ENCODE peak calls at places on chromosomes 7 and 10, in four cellular contexts. One of them, this sample, is unnamed.

GRCh38 chr7:122145937-122146336 is 1.9 kb upstream of the AASS start:
- DNase-seq in GM12892: no peak
- DNase-seq in activated CD4-positive, alpha-beta T cell treated with anti-CD3 and anti-CD28 coated beads, Interleukin-2, amount 10 ng/mL, durations not matched to agents 7 days and 5 days: no peak
- DNase-seq in Calu3: no peak
- DNase-seq in this sample: no peak

GRCh38 chr10:20624642-20625041 is 272.5 kb downstream of the NEBL start:
- DNase-seq in GM12892: no peak
- DNase-seq in activated CD4-positive, alpha-beta T cell treated with anti-CD3 and anti-CD28 coated beads, Interleukin-2, amount 10 ng/mL, durations not matched to agents 7 days and 5 days: no peak
- DNase-seq in Calu3: no peak
- DNase-seq in this sample: no peak

GRCh38 chr7:106570948-106571418 is 90.0 kb downstream of the CCDC71L start:
- DNase-seq in GM12892: no peak
- DNase-seq in activated CD4-positive, alpha-beta T cell treated with anti-CD3 and anti-CD28 coated beads, Interleukin-2, amount 10 ng/mL, durations not matched to agents 7 days and 5 days: no peak
- DNase-seq in Calu3: no peak
- DNase-seq in this sample: no peak

GRCh38 chr7:96700516-96700915 is 9.1 kb downstream of the SEM1 start:
- DNase-seq in GM12892: no peak
- DNase-seq in activated CD4-positive, alpha-beta T cell treated with anti-CD3 and anti-CD28 coated beads, Interleukin-2, amount 10 ng/mL, durations not matched to agents 7 days and 5 days: no peak
- DNase-seq in Calu3: no peak
- DNase-seq in this sample: no peak

GRCh38 chr10:51170518-51171245 is 96.4 kb downstream of the PRKG1 start:
- DNase-seq in GM12892: no peak
- DNase-seq in activated CD4-positive, alpha-beta T cell treated with anti-CD3 and anti-CD28 coated beads, Interleukin-2, amount 10 ng/mL, durations not matched to agents 7 days and 5 days: no peak
- DNase-seq in Calu3: no peak
- DNase-seq in this sample: no peak

GRCh38 chr7:38453187-38453586 is 178.0 kb downstream of the AMPH start:
- DNase-seq in GM12892: no peak
- DNase-seq in activated CD4-positive, alpha-beta T cell treated with anti-CD3 and anti-CD28 coated beads, Interleukin-2, amount 10 ng/mL, durations not matched to agents 7 days and 5 days: no peak
- DNase-seq in Calu3: no peak
- DNase-seq in this sample: no peak

GRCh38 chr10:114172241-114172640 is 1.8 kb downstream of the CCDC186 start:
- DNase-seq in GM12892: no peak
- DNase-seq in activated CD4-positive, alpha-beta T cell treated with anti-CD3 and anti-CD28 coated beads, Interleukin-2, amount 10 ng/mL, durations not matched to agents 7 days and 5 days: no peak
- DNase-seq in Calu3: no peak
- DNase-seq in this sample: no peak

GRCh38 chr7:129569811-129570215 is 41.7 kb upstream of the NRF1 start:
- DNase-seq in GM12892: no peak
- DNase-seq in activated CD4-positive, alpha-beta T cell treated with anti-CD3 and anti-CD28 coated beads, Interleukin-2, amount 10 ng/mL, durations not matched to agents 7 days and 5 days: no peak
- DNase-seq in Calu3: peak; percentile 76
- DNase-seq in this sample: peak; percentile 64

GRCh38 chr7:25636871-25637283 is 408.6 kb upstream of the NPVF start:
- DNase-seq in GM12892: no peak
- DNase-seq in activated CD4-positive, alpha-beta T cell treated with anti-CD3 and anti-CD28 coated beads, Interleukin-2, amount 10 ng/mL, durations not matched to agents 7 days and 5 days: no peak
- DNase-seq in Calu3: no peak
- DNase-seq in this sample: no peak

GRCh38 chr7:28980504-28981281 is 22.6 kb upstream of the TRIL start:
- DNase-seq in GM12892: no peak
- DNase-seq in activated CD4-positive, alpha-beta T cell treated with anti-CD3 and anti-CD28 coated beads, Interleukin-2, amount 10 ng/mL, durations not matched to agents 7 days and 5 days: no peak
- DNase-seq in Calu3: no peak
- DNase-seq in this sample: no peak

GRCh38 chr7:40147371-40148246 is 12.8 kb downstream of the SUGCT start:
- DNase-seq in GM12892: no peak
- DNase-seq in activated CD4-positive, alpha-beta T cell treated with anti-CD3 and anti-CD28 coated beads, Interleukin-2, amount 10 ng/mL, durations not matched to agents 7 days and 5 days: no peak
- DNase-seq in Calu3: no peak
- DNase-seq in this sample: no peak

GRCh38 chr10:70777063-70777875 is 7.9 kb downstream of the TBATA start:
- DNase-seq in GM12892: no peak
- DNase-seq in activated CD4-positive, alpha-beta T cell treated with anti-CD3 and anti-CD28 coated beads, Interleukin-2, amount 10 ng/mL, durations not matched to agents 7 days and 5 days: no peak
- DNase-seq in Calu3: no peak
- DNase-seq in this sample: no peak

GRCh38 chr10:14102056-14102455 is 228.7 kb downstream of the FRMD4A start:
- DNase-seq in GM12892: no peak
- DNase-seq in activated CD4-positive, alpha-beta T cell treated with anti-CD3 and anti-CD28 coated beads, Interleukin-2, amount 10 ng/mL, durations not matched to agents 7 days and 5 days: no peak
- DNase-seq in Calu3: no peak
- DNase-seq in this sample: no peak

GRCh38 chr7:98307971-98308466 is 26.5 kb downstream of the BRI3 start:
- DNase-seq in GM12892: no peak
- DNase-seq in activated CD4-positive, alpha-beta T cell treated with anti-CD3 and anti-CD28 coated beads, Interleukin-2, amount 10 ng/mL, durations not matched to agents 7 days and 5 days: no peak
- DNase-seq in Calu3: no peak
- DNase-seq in this sample: no peak

GRCh38 chr7:85529197-85529596 is 342.3 kb upstream of the SEMA3D start:
- DNase-seq in GM12892: no peak
- DNase-seq in activated CD4-positive, alpha-beta T cell treated with anti-CD3 and anti-CD28 coated beads, Interleukin-2, amount 10 ng/mL, durations not matched to agents 7 days and 5 days: no peak
- DNase-seq in Calu3: no peak
- DNase-seq in this sample: no peak

GRCh38 chr10:73577788-73578187 is 13.4 kb downstream of the USP54 start:
- DNase-seq in GM12892: no peak
- DNase-seq in activated CD4-positive, alpha-beta T cell treated with anti-CD3 and anti-CD28 coated beads, Interleukin-2, amount 10 ng/mL, durations not matched to agents 7 days and 5 days: no peak
- DNase-seq in Calu3: peak; percentile 61
- DNase-seq in this sample: no peak

GRCh38 chr10:75108684-75109458 is 2.6 kb upstream of the SAMD8 start:
- DNase-seq in GM12892: no peak
- DNase-seq in activated CD4-positive, alpha-beta T cell treated with anti-CD3 and anti-CD28 coated beads, Interleukin-2, amount 10 ng/mL, durations not matched to agents 7 days and 5 days: no peak
- DNase-seq in Calu3: peak; percentile 68
- DNase-seq in this sample: no peak

GRCh38 chr10:89171996-89172395 is 35.1 kb downstream of the CH25H start:
- DNase-seq in GM12892: no peak
- DNase-seq in activated CD4-positive, alpha-beta T cell treated with anti-CD3 and anti-CD28 coated beads, Interleukin-2, amount 10 ng/mL, durations not matched to agents 7 days and 5 days: no peak
- DNase-seq in Calu3: no peak
- DNase-seq in this sample: no peak

GRCh38 chr10:119896937-119897336 is 4.4 kb downstream of the SEC23IP start:
- DNase-seq in GM12892: no peak
- DNase-seq in activated CD4-positive, alpha-beta T cell treated with anti-CD3 and anti-CD28 coated beads, Interleukin-2, amount 10 ng/mL, durations not matched to agents 7 days and 5 days: no peak
- DNase-seq in Calu3: peak; percentile 44
- DNase-seq in this sample: no peak

GRCh38 chr10:102669206-102670064 is 25.2 kb downstream of the TRIM8 start:
- DNase-seq in GM12892: no peak
- DNase-seq in activated CD4-positive, alpha-beta T cell treated with anti-CD3 and anti-CD28 coated beads, Interleukin-2, amount 10 ng/mL, durations not matched to agents 7 days and 5 days: no peak
- DNase-seq in Calu3: peak; percentile 24
- DNase-seq in this sample: peak; percentile 20

GRCh38 chr10:97007417-97007816 is 175.3 kb downstream of the LCOR start:
- DNase-seq in GM12892: no peak
- DNase-seq in activated CD4-positive, alpha-beta T cell treated with anti-CD3 and anti-CD28 coated beads, Interleukin-2, amount 10 ng/mL, durations not matched to agents 7 days and 5 days: no peak
- DNase-seq in Calu3: no peak
- DNase-seq in this sample: no peak

GRCh38 chr10:85008493-85009181 is 680.2 kb downstream of the CCSER2 start:
- DNase-seq in GM12892: no peak
- DNase-seq in activated CD4-positive, alpha-beta T cell treated with anti-CD3 and anti-CD28 coated beads, Interleukin-2, amount 10 ng/mL, durations not matched to agents 7 days and 5 days: no peak
- DNase-seq in Calu3: no peak
- DNase-seq in this sample: no peak

This sample was measured in MV-4-11.